ENCODE peak calls at places on chromosome 1, in eight cellular contexts. Y is fibroblast of villous mesenchyme, Q is RPMI8226, V is cardiac muscle cell, N is AG09319, X is GOT3, O is nucleus accumbens, P is IMR-90. L is an unnamed sample.

GRCh38 chr1:167860231-167860923 is 53.6 kb downstream of the ADCY10 start:
- DNase-seq in P (peak), N (no peak), V (no peak), Y (no peak), X (no peak), O (no peak), Q (no peak), L (no peak)

GRCh38 chr1:165903672-165904071 is 76.3 kb downstream of the UCK2 start:
- DNase-seq in X (no peak), N (no peak), Q (no peak), P (peak), V (peak), Y (peak), O (no peak), L (no peak)

GRCh38 chr1:97017895-97018294 is 296.3 kb downstream of the PTBP2 start:
- DNase-seq in Q (no peak), V (no peak), N (no peak), P (no peak), Y (no peak), O (no peak), X (no peak), L (no peak)

GRCh38 chr1:147080013-147080661 is 92.1 kb downstream of the PRKAB2 start:
- DNase-seq in Q (no peak), X (no peak), Y (no peak), P (no peak), N (no peak), O (no peak), V (no peak), L (no peak)

GRCh38 chr1:245599413-245600174 is 444.8 kb downstream of the KIF26B start:
- DNase-seq in Q (no peak), P (peak), Y (peak), N (peak), X (peak), O (peak), V (peak), L (no peak)

GRCh38 chr1:219430419-219430818 is 182.5 kb downstream of the ZC3H11B start:
- DNase-seq in X (no peak), Y (no peak), P (no peak), N (no peak), V (no peak), O (no peak), Q (no peak), L (no peak)

GRCh38 chr1:8155528-8156186 is 129.5 kb upstream of the ERRFI1 start:
- DNase-seq in Q (no peak), V (peak), O (no peak), X (no peak), N (no peak), Y (no peak), P (peak), L (no peak)

GRCh38 chr1:84862810-84863251 is 30.2 kb downstream of the LPAR3 start:
- DNase-seq in Q (no peak), V (no peak), X (no peak), N (no peak), Y (no peak), O (no peak), P (no peak), L (no peak)

GRCh38 chr1:78301141-78301540 is 189.6 kb upstream of the PTGFR start:
- DNase-seq in P (no peak), N (no peak), V (no peak), Q (no peak), O (no peak), X (no peak), Y (peak), L (no peak)

GRCh38 chr1:21795075-21795474 is 12.1 kb upstream of the USP48 start:
- DNase-seq in N (no peak), V (no peak), Y (no peak), P (no peak), Q (no peak), X (no peak), O (no peak), L (no peak)

L was measured in C1 segment of cervical spinal cord.